ENCODE peak calls at places on chromosome 2, in ten cellular contexts. W is neural progenitor cell, X is fibroblast of lung, Y is GM23248, U is HCT116, A is IMR-90, I is hepatocyte, N is Karpas-422, B is OCI-LY7, L is K562. S is an unnamed sample. For H3K4me1, the result is how much of the 10 kb centered on the place peaks cover.

GRCh38 chr2:16821696-16822095 is 156.1 kb upstream of the CYRIA start:
- DNase-seq in W (peak), X (peak), Y (no peak), U (no peak), A (no peak), I (no peak), N (no peak), B (no peak), L (no peak), S (peak)

GRCh38 chr2:159094173-159094737 is 125.8 kb downstream of the TANC1 start:
- DNase-seq in W (no peak), X (peak), Y (peak), U (no peak), A (peak), I (peak), N (no peak), B (no peak), L (no peak), S (peak)

GRCh38 chr2:219475697-219476604 is 22.7 kb upstream of the GMPPA start:
- DNase-seq in W (peak), X (peak), Y (peak), U (no peak), A (peak), I (peak), N (peak), B (peak), L (peak), S (peak)

GRCh38 chr2:106572541-106573148 is 85.5 kb downstream of the CD8B2 start:
- DNase-seq in W (peak), X (no peak), Y (peak), U (peak), A (no peak), I (peak), N (peak), B (no peak), L (peak), S (no peak)

GRCh38 chr2:19614066-19614465 is 255.6 kb upstream of the OSR1 start:
- DNase-seq in W (no peak), X (peak), Y (peak), U (no peak), A (peak), I (no peak), N (no peak), B (no peak), L (no peak), S (peak)

GRCh38 chr2:234289789-234290188 is 207.1 kb downstream of the ARL4C start:
- DNase-seq in W (no peak), X (peak), Y (peak), U (peak), A (peak), I (peak), N (no peak), B (peak), L (no peak), S (peak)

GRCh38 chr2:160918909-160919503 is 241.2 kb upstream of the TANK start:
- DNase-seq in W (peak), X (peak), Y (peak), U (peak), A (peak), I (peak), N (peak), B (peak), L (no peak), S (no peak)

GRCh38 chr2:229910832-229911412 is 10.9 kb downstream of the TRIP12 start:
- DNase-seq in W (peak), X (no peak), Y (peak), U (no peak), A (no peak), I (peak), N (peak), B (peak), L (peak), S (no peak)

GRCh38 chr2:197909377-197909776 is 105.0 kb downstream of the PLCL1 start:
- DNase-seq in W (no peak), X (peak), Y (peak), U (peak), A (peak), I (no peak), N (no peak), B (no peak), L (no peak), S (peak)

GRCh38 chr2:152176113-152176714 is 651 bp upstream of the STAM2 start:
- DNase-seq in W (no peak), X (peak), Y (peak), U (no peak), A (peak), I (no peak), N (peak), B (no peak), L (no peak), S (peak)

GRCh38 chr2:195370167-195370943 is 286.7 kb upstream of the SLC39A10 start:
- DNase-seq in W (no peak), X (no peak), Y (no peak), U (no peak), A (no peak), I (no peak), N (no peak), B (no peak), L (no peak), S (no peak)

GRCh38 chr2:160076239-160076638 is 13.8 kb upstream of the PLA2R1 start:
- DNase-seq in W (no peak), X (no peak), Y (no peak), U (no peak), A (no peak), I (no peak), N (no peak), B (no peak), L (no peak), S (no peak)

GRCh38 chr2:43215673-43216255 is 10.6 kb downstream of the ZFP36L2 start:
- DNase-seq in W (no peak), X (no peak), Y (no peak), U (no peak), A (no peak), I (no peak), N (no peak), B (no peak), L (no peak), S (no peak)

GRCh38 chr2:11533278-11534077 is at the start of gene GREB1:
- DNase-seq in W (no peak), X (no peak), Y (peak), U (no peak), A (no peak), I (no peak), N (no peak), B (no peak), L (no peak), S (no peak)

GRCh38 chr2:128798502-128799283 is 480.0 kb upstream of the HS6ST1 start:
- DNase-seq in W (no peak), X (no peak), Y (no peak), U (no peak), A (no peak), I (no peak), N (no peak), B (no peak), L (no peak), S (no peak)

GRCh38 chr2:42856891-42857632 is 64.7 kb upstream of the HAAO start:
- DNase-seq in W (no peak), X (no peak), Y (no peak), U (no peak), A (no peak), I (no peak), N (no peak), B (no peak), L (no peak), S (no peak)

GRCh38 chr2:197804758-197805597 is 585 bp downstream of the PLCL1 start:
- DNase-seq in W (peak), X (peak), Y (peak), U (no peak), A (peak), I (peak), N (no peak), B (peak), L (peak), S (no peak)

GRCh38 chr2:158205215-158205614 is 103.5 kb downstream of the UPP2 start:
- DNase-seq in W (no peak), X (no peak), Y (no peak), U (no peak), A (no peak), I (no peak), N (no peak), B (no peak), L (no peak), S (no peak)

GRCh38 chr2:85705680-85706039 is 11.5 kb downstream of the GNLY start:
- DNase-seq in W (no peak), X (peak), Y (peak), U (peak), A (peak), I (peak), N (no peak), B (no peak), L (no peak), S (peak)
- H3K27ac ChIP-seq in W (no peak), X (peak), Y (peak), U (no peak), A (no peak), I (peak), N (no peak), B (no peak), L (no peak), S (no peak)

GRCh38 chr2:212254331-212254730 is 284.3 kb downstream of the ERBB4 start:
- DNase-seq in W (no peak), X (no peak), Y (no peak), U (no peak), A (no peak), I (no peak), N (no peak), B (no peak), L (no peak), S (no peak)
- H2AFZ ChIP-seq in W (no peak), X (no peak), Y (no peak), U (no peak), A (no peak), I (no peak), N (no peak), B (no peak), L (no peak), S (no peak)

DNA sequence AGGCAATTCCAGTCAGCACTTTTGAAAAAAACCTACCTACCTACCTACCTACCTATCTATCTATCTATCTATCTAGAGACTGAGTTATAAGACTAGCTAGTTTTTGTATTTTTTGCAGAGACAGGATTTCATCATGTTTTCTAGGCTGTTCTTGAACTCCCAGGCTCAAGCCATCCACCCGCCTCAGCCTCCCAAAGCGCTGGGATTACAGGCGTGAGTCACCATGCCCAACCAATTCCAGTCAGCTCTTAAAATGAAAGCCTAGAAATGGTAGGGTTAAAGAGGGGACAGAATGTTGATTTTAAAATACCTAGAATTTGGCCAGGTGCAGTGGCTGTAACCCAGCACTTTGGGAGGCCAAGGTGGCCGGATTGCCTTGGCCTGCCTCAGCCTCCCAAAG is 19.1 kb downstream of the MSH2 start:
- DNase-seq in W (no peak), X (no peak), Y (peak), U (no peak), A (no peak), I (no peak), N (no peak), B (no peak), L (no peak), S (no peak)
- H3K4me1 ChIP-seq in W (under half), X (under half), Y (under half), U (under half), A (under half), I (under half), N (under half), B (under half), L (under half), S (under half)

DNA sequence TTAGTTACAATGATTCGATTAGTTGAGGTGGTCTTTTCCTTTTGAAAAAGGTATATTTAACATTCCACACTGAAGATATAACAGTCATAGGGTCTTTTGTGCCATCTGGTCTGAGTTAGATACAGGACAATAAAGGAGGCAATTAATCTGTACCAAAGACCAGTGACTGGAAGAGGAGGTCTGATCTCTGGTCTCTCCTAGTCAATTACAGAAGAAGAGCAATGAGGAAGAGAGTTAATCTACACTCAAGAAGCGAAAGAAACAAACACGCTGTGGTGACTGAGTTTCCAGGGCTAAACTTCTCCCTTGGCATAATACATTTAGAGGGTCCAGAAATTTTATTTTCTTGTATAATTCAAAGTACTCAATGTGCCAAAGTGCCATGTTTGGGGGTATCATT is 20.6 kb upstream of the RMDN2 start:
- DNase-seq in W (no peak), X (no peak), Y (no peak), U (no peak), A (no peak), I (no peak), N (no peak), B (no peak), L (no peak), S (no peak)
- H3K27ac ChIP-seq in W (no peak), X (no peak), Y (no peak), U (no peak), A (no peak), I (peak), N (no peak), B (no peak), L (no peak), S (no peak)

GRCh38 chr2:64328415-64328722 is 125.6 kb upstream of the LGALSL start:
- DNase-seq in W (no peak), X (no peak), Y (no peak), U (no peak), A (no peak), I (no peak), N (no peak), B (peak), L (no peak), S (no peak)

GRCh38 chr2:64325852-64326577 is 127.9 kb upstream of the LGALSL start:
- DNase-seq in W (no peak), X (no peak), Y (no peak), U (no peak), A (no peak), I (no peak), N (peak), B (peak), L (no peak), S (no peak)

GRCh38 chr2:64326578-64327050 is 127.3 kb upstream of the LGALSL start:
- DNase-seq in W (no peak), X (no peak), Y (no peak), U (no peak), A (no peak), I (no peak), N (no peak), B (no peak), L (no peak), S (no peak)

GRCh38 chr2:64327129-64327509 is 126.8 kb upstream of the LGALSL start:
- DNase-seq in W (no peak), X (no peak), Y (no peak), U (no peak), A (no peak), I (no peak), N (no peak), B (no peak), L (no peak), S (no peak)

GRCh38 chr2:64327510-64328414 is 126.2 kb upstream of the LGALSL start:
- DNase-seq in W (peak), X (peak), Y (peak), U (no peak), A (no peak), I (peak), N (peak), B (peak), L (no peak), S (peak)
- H2AFZ ChIP-seq in W (peak), X (no peak), Y (peak), U (no peak), A (no peak), I (no peak), N (peak), B (peak), L (no peak), S (peak)